ENCODE peak calls at places on chromosomes 1 and 21, in four cellular contexts. L is left cardiac atrium; N is ELR; G is activated CD8-positive, alpha-beta memory T cell treated with anti-CD3 and anti-CD28 coated beads for 48 hours. Q is an unnamed sample.

GRCh38 chr1:3283849-3284248 is 170.6 kb upstream of the ARHGEF16 start:
- DNase-seq in L (peak), N (no peak), G (no peak), Q (peak)

GRCh38 chr1:223479718-223480425 is 86.7 kb downstream of the CCDC185 start:
- DNase-seq in L (no peak), N (no peak), G (no peak), Q (no peak)

GRCh38 chr1:204920967-204921366 is 50.3 kb downstream of the NFASC start:
- DNase-seq in L (no peak), N (no peak), G (no peak), Q (no peak)

GRCh38 chr1:7573481-7573880 is 197.6 kb upstream of the VAMP3 start:
- DNase-seq in L (no peak), N (no peak), G (no peak), Q (no peak)

GRCh38 chr1:78599294-78599693 is 21.0 kb upstream of the IFI44L start:
- DNase-seq in L (no peak), N (no peak), G (no peak), Q (no peak)

GRCh38 chr1:98783821-98784220 is 122.3 kb downstream of the SNX7 start:
- DNase-seq in L (no peak), N (no peak), G (no peak), Q (no peak)

GRCh38 chr1:106768501-106768900 is 288.0 kb upstream of the PRMT6 start:
- DNase-seq in L (no peak), N (peak), G (no peak), Q (no peak)

GRCh38 chr1:10941891-10942541 is 70.4 kb upstream of the TARDBP start:
- DNase-seq in L (peak), N (peak), G (peak), Q (peak)

GRCh38 chr1:234919061-234919755 is 209.4 kb downstream of the TOMM20 start:
- DNase-seq in L (peak), N (no peak), G (no peak), Q (peak)

GRCh38 chr1:199272107-199272506 is 633.3 kb downstream of the PTPRC start:
- DNase-seq in L (no peak), N (no peak), G (no peak), Q (peak)

GRCh38 chr1:44025816-44026215 is 5.4 kb downstream of the SLC6A9 start:
- DNase-seq in L (no peak), N (no peak), G (no peak), Q (no peak)

GRCh38 chr1:48683878-48684277 is 92.8 kb downstream of the BEND5 start:
- DNase-seq in L (no peak), N (no peak), G (no peak), Q (no peak)

GRCh38 chr21:46195595-46196195 is 11.4 kb upstream of the SPATC1L start:
- DNase-seq in L (peak), N (no peak), G (no peak), Q (no peak)

GRCh38 chr1:88528792-88529191 is 155.3 kb upstream of the PKN2 start:
- DNase-seq in L (no peak), N (no peak), G (no peak), Q (no peak)

GRCh38 chr1:89865498-89866385 is 44.9 kb downstream of the LRRC8D start:
- DNase-seq in L (no peak), N (peak), G (no peak), Q (peak)

GRCh38 chr1:76494807-76495206 is 372.5 kb upstream of the ST6GALNAC5 start:
- DNase-seq in L (no peak), N (peak), G (no peak), Q (no peak)

GRCh38 chr1:2526824-2527552 is 592 bp upstream of the PANK4 start:
- DNase-seq in L (no peak), N (peak), G (no peak), Q (peak)

GRCh38 chr1:242454262-242455051 is 70.0 kb downstream of the PLD5 start:
- DNase-seq in L (no peak), N (peak), G (no peak), Q (peak)

GRCh38 chr1:160101717-160102522 is 3.5 kb upstream of the IGSF8 start:
- DNase-seq in L (no peak), N (no peak), G (no peak), Q (no peak)

GRCh38 chr1:59674605-59675004 is 140.1 kb upstream of the HOOK1 start:
- DNase-seq in L (no peak), N (no peak), G (no peak), Q (peak)

GRCh38 chr1:57208903-57209302 is 215.0 kb downstream of the DAB1 start:
- DNase-seq in L (no peak), N (no peak), G (no peak), Q (no peak)

GRCh38 chr1:114755006-114755936 is 2.5 kb downstream of the CSDE1 start:
- DNase-seq in L (no peak), N (peak), G (no peak), Q (peak)

GRCh38 chr1:78577257-78578100 is 42.8 kb upstream of the IFI44L start:
- DNase-seq in L (no peak), N (no peak), G (no peak), Q (peak)

GRCh38 chr1:225919906-225920305 is 4.1 kb downstream of the PYCR2 start:
- DNase-seq in L (peak), N (peak), G (no peak), Q (peak)

GRCh38 chr1:113391643-113392271 is 1.4 kb downstream of the MAGI3 start:
- DNase-seq in L (no peak), N (peak), G (no peak), Q (no peak)

GRCh38 chr1:88774151-88774556 is 90.1 kb downstream of the PKN2 start:
- DNase-seq in L (no peak), N (peak), G (peak), Q (no peak)

GRCh38 chr1:2192031-2192995 is 2.3 kb downstream of the FAAP20 start:
- DNase-seq in L (no peak), N (no peak), G (no peak), Q (peak)

GRCh38 chr1:183467687-183468086 is 4.6 kb upstream of the SMG7 start:
- DNase-seq in L (no peak), N (peak), G (no peak), Q (no peak)

GRCh38 chr1:225454067-225454618 is 26.3 kb upstream of the LBR start:
- DNase-seq in L (no peak), N (no peak), G (no peak), Q (no peak)

GRCh38 chr1:246427611-246428010 is 79.5 kb downstream of the SMYD3 start:
- DNase-seq in L (no peak), N (peak), G (no peak), Q (no peak)

GRCh38 chr1:117824612-117825011 is 104.8 kb downstream of the GDAP2 start:
- DNase-seq in L (peak), N (no peak), G (no peak), Q (no peak)

GRCh38 chr1:201153474-201154388 is 543 bp downstream of the TMEM9 start:
- DNase-seq in L (no peak), N (no peak), G (no peak), Q (no peak)

GRCh38 chr1:77682442-77683141 is at the start of gene ZZZ3:
- DNase-seq in L (peak), N (peak), G (peak), Q (peak)

GRCh38 chr1:18246543-18246942 is 138.9 kb downstream of the IGSF21 start:
- DNase-seq in L (no peak), N (no peak), G (no peak), Q (no peak)

GRCh38 chr1:109618614-109619404 is 607 bp downstream of the GNAT2 start:
- DNase-seq in L (no peak), N (no peak), G (no peak), Q (no peak)

GRCh38 chr1:6517435-6517851 is 26.0 kb upstream of the PLEKHG5 start:
- DNase-seq in L (no peak), N (peak), G (no peak), Q (no peak)

GRCh38 chr1:216221260-216221700 is 202.0 kb downstream of the USH2A start:
- DNase-seq in L (no peak), N (peak), G (no peak), Q (peak)

GRCh38 chr1:217897121-217897520 is 266.0 kb downstream of the SPATA17 start:
- DNase-seq in L (no peak), N (no peak), G (no peak), Q (no peak)

GRCh38 chr1:226308166-226308722 is 720 bp downstream of the LIN9 start:
- DNase-seq in L (no peak), N (no peak), G (peak), Q (no peak)

GRCh38 chr21:46294647-46295176 is 8.6 kb downstream of the YBEY start:
- DNase-seq in L (peak), N (peak), G (no peak), Q (peak)